ENCODE peak calls at places on chromosomes 1 and 21, in four cellular contexts. M is brain microvascular endothelial cell, K is cardiac fibroblast, V is choroid plexus epithelial cell. F is an unnamed sample.

GRCh38 chr1:21206117-21206516 is 29.4 kb upstream of the EIF4G3 start:
- DNase-seq in V (no peak), K (no peak), M (no peak), F (no peak)

GRCh38 chr1:100834779-100835645 is 59.6 kb downstream of the EXTL2 start:
- DNase-seq in V (peak), M (no peak), K (peak), F (no peak)

GRCh38 chr1:156086256-156086662 is 4.0 kb upstream of the MEX3A start:
- DNase-seq in K (peak), V (peak), M (peak), F (no peak)

GRCh38 chr1:230125633-230126528 is 58.8 kb downstream of the GALNT2 start:
- DNase-seq in K (peak), M (no peak), V (no peak), F (no peak)

GRCh38 chr1:38030596-38031512 is 15.7 kb downstream of the POU3F1 start:
- DNase-seq in M (no peak), K (no peak), V (no peak), F (no peak)

GRCh38 chr1:10479276-10479675 is 4.5 kb downstream of the PEX14 start:
- DNase-seq in V (no peak), K (no peak), M (no peak), F (no peak)

GRCh38 chr1:29808141-29808995 is 572.0 kb downstream of the PTPRU start:
- DNase-seq in K (no peak), M (no peak), V (no peak), F (no peak)

GRCh38 chr1:3349161-3349967 is 105.1 kb upstream of the ARHGEF16 start:
- DNase-seq in M (no peak), K (peak), V (no peak), F (no peak)

GRCh38 chr1:156496211-156496761 is 4.3 kb downstream of the MEF2D start:
- DNase-seq in V (no peak), M (no peak), K (no peak), F (no peak)

GRCh38 chr1:223031690-223032601 is 111.1 kb downstream of the TLR5 start:
- DNase-seq in M (no peak), K (peak), V (no peak), F (no peak)

GRCh38 chr1:54846301-54846700 is 40.7 kb downstream of the DHCR24 start:
- DNase-seq in K (no peak), V (no peak), M (no peak), F (no peak)

GRCh38 chr1:1538334-1538733 is 2.1 kb downstream of the TMEM240 start:
- DNase-seq in M (no peak), V (no peak), K (no peak), F (no peak)

GRCh38 chr1:43495204-43495603 is 35.5 kb upstream of the PTPRF start:
- DNase-seq in K (no peak), V (no peak), M (no peak), F (no peak)

GRCh38 chr1:212488436-212489283 is 55.9 kb downstream of the NENF start:
- DNase-seq in M (peak), V (peak), K (peak), F (no peak)

GRCh38 chr1:81760487-81761097 is 40.1 kb upstream of the ADGRL2 start:
- DNase-seq in K (peak), V (peak), M (peak), F (no peak)

GRCh38 chr1:239722080-239722479 is 335.7 kb downstream of the CHRM3 start:
- DNase-seq in V (no peak), M (no peak), K (no peak), F (no peak)

GRCh38 chr1:185969524-185969991 is 235.4 kb downstream of the HMCN1 start:
- DNase-seq in V (no peak), K (peak), M (no peak), F (no peak)

GRCh38 chr21:32545948-32546441 is 39.3 kb downstream of the TCP10L start:
- DNase-seq in K (no peak), V (no peak), M (no peak), F (no peak)

DNA sequence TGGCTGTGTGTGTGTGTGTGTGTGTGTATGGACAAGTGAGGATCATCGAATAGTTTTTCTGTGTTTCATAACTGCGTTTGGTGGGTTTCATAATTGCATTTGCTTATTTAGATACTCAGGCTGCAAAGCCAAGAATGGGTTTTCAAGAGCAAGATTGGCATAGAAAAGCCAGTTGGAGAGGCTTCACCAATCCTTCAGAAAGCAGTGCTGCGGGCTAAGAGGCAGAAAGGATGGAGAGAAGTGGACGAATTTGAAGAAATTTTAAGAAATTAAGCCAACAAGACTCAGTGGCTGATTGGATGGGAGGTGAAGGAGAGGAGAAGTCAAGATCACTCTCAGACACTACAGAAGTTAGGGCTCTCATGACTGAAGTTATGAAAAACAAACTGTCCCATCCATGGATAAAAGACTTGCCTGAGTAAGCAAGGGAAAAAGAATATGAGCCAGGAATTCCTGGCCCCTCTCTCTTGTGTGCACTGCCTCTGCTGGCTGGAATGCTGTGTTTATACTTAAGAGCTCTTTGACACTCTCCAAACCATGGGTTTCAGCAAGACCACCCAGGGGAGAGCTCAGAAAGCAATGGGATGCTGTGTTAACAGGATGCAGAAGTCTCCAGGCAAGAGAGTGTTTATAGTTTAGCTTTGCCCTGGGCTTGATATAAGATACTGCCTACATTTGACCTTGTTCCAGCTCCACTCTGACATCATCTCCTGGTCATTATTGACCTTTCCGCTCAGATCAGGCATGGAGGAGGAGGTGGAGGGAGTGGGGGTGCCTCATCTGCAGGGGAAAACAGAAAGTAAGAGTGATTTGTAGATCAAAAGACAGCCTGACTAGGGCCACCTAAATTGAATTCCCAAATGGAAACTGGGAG is 232.0 kb upstream of the PLXNA2 start:
- DNase-seq in V (peak), K (peak), M (no peak), F (no peak)
- TF ChIP-seq CTCF in V (peak), K (no peak), M (peak), F (no peak)

GRCh38 chr1:25700626-25701025 is 84.0 kb downstream of the MAN1C1 start:
- DNase-seq in V (no peak), K (peak), M (no peak), F (no peak)
- TF ChIP-seq CTCF in V (peak), K (peak), M (peak), F (peak)

GRCh38 chr1:108049083-108049819 is 84.3 kb upstream of the VAV3 start:
- DNase-seq in K (peak), V (peak), M (peak), F (no peak)
- TF ChIP-seq CTCF in K (peak), V (peak), M (peak), F (peak)

GRCh38 chr1:87598429-87598828 is 269.7 kb downstream of the LMO4 start:
- DNase-seq in K (no peak), M (no peak), V (peak), F (no peak)
- TF ChIP-seq CTCF in K (peak), M (peak), V (peak), F (no peak)

DNA sequence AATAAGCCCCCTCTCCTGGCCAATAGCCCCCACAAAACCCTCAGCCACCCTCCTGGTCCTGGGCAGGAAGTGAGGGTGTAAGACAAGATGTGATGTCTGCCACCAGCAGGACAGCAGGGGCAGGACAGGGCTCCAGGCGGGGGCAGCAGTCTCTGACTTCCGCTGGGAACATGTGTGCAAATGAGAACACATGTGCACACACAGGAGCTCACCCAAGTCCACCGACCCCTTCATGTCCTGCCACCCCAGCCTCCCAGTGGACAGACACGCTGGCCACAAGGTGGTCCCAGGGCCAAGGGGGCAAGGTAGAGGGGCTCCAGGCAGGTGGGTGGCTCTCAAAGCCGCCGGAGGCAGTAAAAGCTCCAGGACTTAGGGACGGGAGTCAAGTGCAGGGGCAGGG is 60.1 kb downstream of the KCNAB2 start:
- DNase-seq in V (no peak), K (no peak), M (no peak), F (no peak)
- TF ChIP-seq CTCF in V (no peak), K (no peak), M (no peak), F (no peak)

GRCh38 chr1:22420456-22421053 is 31.1 kb upstream of the ZBTB40 start:
- DNase-seq in M (peak), V (peak), K (peak), F (no peak)
- TF ChIP-seq CTCF in M (peak), V (peak), K (peak), F (peak)

DNA sequence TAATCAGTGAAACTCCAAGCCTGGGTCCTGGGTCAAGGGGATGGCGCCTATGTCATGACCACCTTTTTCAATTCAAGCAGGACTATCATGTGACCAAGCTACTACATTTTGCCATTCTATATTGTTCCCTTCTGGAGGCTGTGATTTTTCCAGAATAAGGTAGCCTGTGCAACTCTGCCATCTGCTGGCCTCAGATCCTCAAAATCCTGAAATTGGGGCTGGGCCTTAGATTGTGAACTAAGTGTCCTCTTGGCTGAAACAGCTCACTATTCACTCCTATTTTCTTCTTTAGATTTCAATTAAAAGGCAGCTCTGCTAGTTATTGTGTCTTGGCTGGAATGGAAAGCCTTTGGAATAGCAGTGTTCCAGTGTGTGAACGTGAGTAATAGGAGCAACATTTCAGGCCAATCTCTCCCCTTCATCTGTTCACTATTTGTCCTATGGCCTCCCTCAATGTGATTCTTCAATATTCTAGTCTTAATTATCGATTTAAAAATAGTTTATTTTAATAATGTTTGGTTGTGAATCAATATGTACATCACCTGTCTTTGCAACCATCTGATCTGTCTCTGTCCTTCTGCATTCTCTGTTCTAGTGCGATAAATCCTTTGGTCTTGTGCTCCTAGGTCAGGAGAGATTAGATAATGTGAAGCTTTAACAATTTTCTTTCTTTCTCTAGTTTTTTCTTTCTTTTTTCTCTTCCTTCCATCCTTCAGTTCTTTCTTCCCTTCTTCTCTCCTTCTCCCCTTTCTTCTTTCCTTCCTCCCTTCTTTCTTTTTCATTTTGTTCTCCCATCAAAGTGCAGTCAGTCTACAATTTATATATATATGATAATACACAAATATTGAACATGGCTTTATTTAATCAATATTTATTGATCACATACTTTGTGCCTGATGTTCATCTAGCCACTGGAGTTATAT is 69.8 kb downstream of the CR1 start:
- DNase-seq in M (peak), V (peak), K (peak), F (no peak)
- TF ChIP-seq CTCF in M (peak), V (peak), K (peak), F (peak)